ENCODE peak calls at places on chromosome 11, in five cellular contexts. M is omental fat pad, E is epithelial cell of esophagus, O is upper lobe of left lung, S is progenitor cell of endocrine pancreas. N is an unnamed sample.

GRCh38 chr11:117256573-117256972 is 24.1 kb downstream of the RNF214 start:
- DNase-seq in M (no peak), S (no peak), O (no peak), E (peak), N (no peak)

GRCh38 chr11:47380078-47380477 is 1.7 kb upstream of the SPI1 start:
- DNase-seq in O (no peak), M (no peak), S (no peak), E (no peak), N (no peak)

GRCh38 chr11:746289-747175 is 732 bp upstream of the TALDO1 start:
- DNase-seq in M (no peak), S (no peak), O (no peak), E (peak), N (no peak)

GRCh38 chr11:116355104-116355503 is 417.7 kb downstream of the BUD13 start:
- DNase-seq in E (no peak), O (no peak), M (no peak), S (no peak), N (no peak)

GRCh38 chr11:75233688-75234295 is 6.8 kb upstream of the TPBGL start:
- DNase-seq in O (no peak), E (peak), S (peak), M (no peak), N (no peak)

GRCh38 chr11:40170076-40170475 is 1289.4 kb downstream of the LRRC4C start:
- DNase-seq in E (peak), S (no peak), O (no peak), M (no peak), N (no peak)

GRCh38 chr11:4697583-4697982 is at the start of gene OR51E2:
- DNase-seq in E (peak), M (no peak), S (no peak), O (no peak), N (no peak)

GRCh38 chr11:26608507-26609146 is 36.6 kb upstream of the MUC15 start:
- DNase-seq in M (no peak), E (no peak), S (no peak), O (no peak), N (no peak)

GRCh38 chr11:75668508-75669297 is at the start of gene MAP6:
- DNase-seq in O (peak), M (no peak), S (no peak), E (peak), N (peak)

GRCh38 chr11:121932646-121933185 is 183.3 kb downstream of the BLID start:
- DNase-seq in S (no peak), O (no peak), M (no peak), E (no peak), N (no peak)

GRCh38 chr11:66956689-66957290 is 1.4 kb downstream of the PC start:
- DNase-seq in M (no peak), E (peak), O (no peak), S (no peak), N (no peak)
- TF ChIP-seq CTCF in M (no peak), E (peak), O (no peak), S (peak), N (no peak)

DNA sequence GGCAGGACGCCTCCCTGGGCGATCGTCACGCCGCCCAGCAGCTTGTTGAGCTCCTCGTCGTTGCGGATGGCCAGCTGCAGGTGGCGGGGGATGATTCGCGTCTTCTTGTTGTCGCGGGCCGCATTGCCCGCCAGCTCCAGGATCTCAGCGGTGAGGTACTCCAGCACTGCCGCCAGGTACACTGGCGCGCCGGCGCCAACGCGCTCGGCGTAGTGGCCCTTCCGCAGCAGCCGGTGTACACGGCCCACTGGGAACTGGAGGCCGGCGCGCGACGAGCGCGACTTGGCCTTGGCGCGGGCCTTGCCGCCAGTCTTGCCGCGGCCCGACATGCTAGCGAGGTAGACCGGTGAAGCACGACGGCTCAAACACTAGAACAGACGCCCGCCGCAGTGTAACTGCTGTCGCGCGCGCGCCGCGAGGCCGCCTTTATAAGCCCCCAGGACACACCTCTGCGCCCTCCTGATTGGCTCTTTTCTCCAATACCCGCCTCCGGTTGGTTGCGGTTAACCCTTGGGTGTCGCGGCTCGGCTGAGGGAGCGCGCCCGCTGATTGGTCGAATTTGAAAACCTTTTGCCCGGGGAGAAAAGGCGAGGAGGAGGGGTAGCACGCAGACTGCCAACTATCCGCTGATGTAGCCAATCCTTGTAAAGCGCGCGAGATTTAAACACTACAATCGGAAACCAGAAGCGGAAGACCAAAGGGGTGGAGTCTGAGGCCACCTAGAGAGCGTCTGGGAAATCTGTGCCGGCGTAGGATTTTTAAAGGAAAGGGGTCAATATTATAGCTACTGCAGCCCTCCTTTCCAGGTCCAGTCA is 6.4 kb downstream of the DPAGT1 start:
- DNase-seq in S (peak), O (peak), M (peak), E (peak), N (peak)
- TF ChIP-seq CTCF in S (no peak), O (no peak), M (no peak), E (no peak), N (no peak)

GRCh38 chr11:112961751-112962747 is 829 bp downstream of the NCAM1 start:
- DNase-seq in M (no peak), S (peak), E (no peak), O (peak), N (no peak)

GRCh38 chr11:112963368-112963955 is 2.2 kb downstream of the NCAM1 start:
- DNase-seq in E (no peak), S (peak), O (peak), M (no peak), N (no peak)

GRCh38 chr11:112961146-112961668 is at the start of gene NCAM1:
- DNase-seq in S (peak), E (peak), M (no peak), O (peak), N (no peak)

GRCh38 chr11:112962854-112963367 is 1.7 kb downstream of the NCAM1 start:
- DNase-seq in M (no peak), E (no peak), S (peak), O (peak), N (no peak)

GRCh38 chr11:112958670-112959069 is 2.5 kb upstream of the NCAM1 start:
- DNase-seq in O (no peak), S (no peak), E (peak), M (no peak), N (no peak)
- TF ChIP-seq CTCF in O (no peak), S (peak), E (no peak), M (no peak), N (no peak)

DNA sequence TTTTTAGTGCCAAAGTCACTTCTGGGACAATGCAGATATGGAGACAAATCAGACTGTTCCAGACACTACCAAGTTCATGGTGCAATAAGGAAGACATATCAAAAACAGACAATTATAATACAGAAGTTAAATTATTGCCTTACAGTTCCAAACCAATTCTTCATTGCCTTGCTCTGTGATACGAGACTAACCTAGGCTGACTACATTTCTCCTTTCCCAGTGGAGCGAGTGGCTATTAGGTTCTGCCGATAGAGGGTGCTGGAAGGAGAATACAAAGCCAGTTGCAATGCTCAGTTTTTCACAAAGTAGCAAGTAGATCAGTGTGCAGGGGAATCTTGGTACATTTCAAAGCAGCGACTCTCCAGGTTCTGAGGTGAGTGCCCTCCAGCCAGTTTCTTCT is 67.8 kb downstream of the FAM168A start:
- DNase-seq in E (peak), S (no peak), M (no peak), O (no peak), N (no peak)
- TF ChIP-seq CTCF in E (peak), S (peak), M (no peak), O (no peak), N (no peak)

GRCh38 chr11:125593113-125593761 is 585 bp downstream of the STT3A start:
- DNase-seq in O (no peak), S (no peak), E (peak), M (peak), N (no peak)

GRCh38 chr11:125592305-125593112 is at the start of gene STT3A:
- DNase-seq in E (peak), O (peak), S (peak), M (peak), N (peak)

GRCh38 chr11:125591659-125592304 is 870 bp upstream of the STT3A start:
- DNase-seq in E (peak), S (peak), O (peak), M (peak), N (peak)

GRCh38 chr11:125600663-125601062 is 8.0 kb downstream of the STT3A start:
- DNase-seq in O (no peak), E (no peak), S (no peak), M (no peak), N (no peak)

GRCh38 chr11:125594958-125595357 is 2.3 kb downstream of the STT3A start:
- DNase-seq in E (no peak), O (no peak), M (no peak), S (no peak), N (no peak)
- TF ChIP-seq CTCF in E (no peak), O (no peak), M (no peak), S (no peak), N (no peak)

GRCh38 chr11:106133529-106133928 is 56.1 kb downstream of the AASDHPPT start:
- DNase-seq in S (no peak), O (no peak), E (peak), M (no peak), N (no peak)
- TF ChIP-seq CTCF in S (no peak), O (no peak), E (peak), M (no peak), N (no peak)

GRCh38 chr11:84854498-84854880 is 772.7 kb downstream of the DLG2 start:
- DNase-seq in M (no peak), S (no peak), E (peak), O (no peak), N (no peak)
- TF ChIP-seq CTCF in M (no peak), S (no peak), E (no peak), O (no peak), N (no peak)

DNA sequence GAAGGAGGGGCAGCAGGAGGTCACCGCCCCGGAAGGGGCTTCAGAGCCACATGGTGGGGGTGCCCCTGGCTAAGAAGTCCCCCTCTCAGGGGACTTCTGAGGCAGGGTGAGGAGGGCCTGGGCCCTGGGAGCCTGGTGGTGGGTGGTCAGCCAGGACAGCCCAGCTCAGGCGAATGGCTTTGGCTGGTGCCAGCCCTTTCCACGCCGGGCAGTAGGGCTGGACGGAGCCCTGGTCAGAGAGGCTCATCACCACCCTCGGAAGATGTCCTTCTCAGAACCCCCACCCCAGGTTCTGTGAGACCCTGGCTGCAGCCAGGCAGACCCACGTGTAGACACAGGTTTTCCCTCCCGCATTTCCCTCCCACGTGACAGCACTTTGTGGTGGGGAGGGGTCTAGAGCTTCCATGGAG is 35.9 kb downstream of the OSBPL5 start:
- DNase-seq in E (no peak), M (no peak), S (no peak), O (no peak), N (no peak)
- TF ChIP-seq CTCF in E (no peak), M (no peak), S (no peak), O (no peak), N (no peak)

GRCh38 chr11:77473801-77474508 is at the start of gene PAK1:
- DNase-seq in M (peak), S (peak), O (peak), E (peak), N (peak)
- TF ChIP-seq CTCF in M (no peak), S (peak), O (no peak), E (peak), N (no peak)

GRCh38 chr11:1763796-1764661 is at the start of gene CTSD:
- DNase-seq in M (peak), O (peak), E (peak), S (peak), N (peak)
- TF ChIP-seq CTCF in M (no peak), O (no peak), E (no peak), S (no peak), N (no peak)